ENCODE peak calls at places on chromosome 13, in six cellular contexts. One of them, this sample, is unnamed.

GRCh38 chr13:72255908-72256307 is 388.9 kb upstream of the DACH1 start:
- DNase-seq in RPMI7951: peak
- DNase-seq in GOT3: no peak
- DNase-seq in adrenal gland: peak
- DNase-seq in fibroblast of the aortic adventitia: no peak
- DNase-seq in GM18507: no peak
- DNase-seq in this sample: peak

GRCh38 chr13:24605923-24606372 is 74.3 kb upstream of the ATP12A start:
- DNase-seq in GOT3: no peak
- DNase-seq in RPMI7951: peak
- DNase-seq in GM18507: no peak
- DNase-seq in adrenal gland: no peak
- DNase-seq in fibroblast of the aortic adventitia: peak
- DNase-seq in this sample: peak

GRCh38 chr13:42038661-42039456 is 9.6 kb upstream of the DGKH start:
- DNase-seq in GM18507: no peak
- DNase-seq in fibroblast of the aortic adventitia: no peak
- DNase-seq in GOT3: no peak
- DNase-seq in adrenal gland: no peak
- DNase-seq in RPMI7951: peak
- DNase-seq in this sample: no peak

GRCh38 chr13:20001351-20001750 is 42.8 kb downstream of the ZMYM2 start:
- DNase-seq in GM18507: no peak
- DNase-seq in adrenal gland: no peak
- DNase-seq in fibroblast of the aortic adventitia: peak
- DNase-seq in GOT3: no peak
- DNase-seq in RPMI7951: no peak
- DNase-seq in this sample: peak

GRCh38 chr13:30881191-30881651 is 24.9 kb upstream of the MEDAG start:
- DNase-seq in GOT3: no peak
- DNase-seq in fibroblast of the aortic adventitia: peak
- DNase-seq in RPMI7951: no peak
- DNase-seq in GM18507: no peak
- DNase-seq in adrenal gland: peak
- DNase-seq in this sample: peak

GRCh38 chr13:45441633-45442032 is 23.1 kb upstream of the COG3 start:
- DNase-seq in GM18507: peak
- DNase-seq in adrenal gland: no peak
- DNase-seq in RPMI7951: peak
- DNase-seq in fibroblast of the aortic adventitia: peak
- DNase-seq in GOT3: no peak
- DNase-seq in this sample: peak

GRCh38 chr13:48653074-48654054 is at the start of gene CYSLTR2:
- DNase-seq in adrenal gland: no peak
- DNase-seq in GOT3: no peak
- DNase-seq in RPMI7951: peak
- DNase-seq in GM18507: no peak
- DNase-seq in fibroblast of the aortic adventitia: peak
- DNase-seq in this sample: peak

GRCh38 chr13:35891486-35891885 is 239.7 kb downstream of the DCLK1 start:
- DNase-seq in GOT3: no peak
- DNase-seq in GM18507: no peak
- DNase-seq in fibroblast of the aortic adventitia: no peak
- DNase-seq in adrenal gland: no peak
- DNase-seq in RPMI7951: no peak
- DNase-seq in this sample: no peak

GRCh38 chr13:51475727-51476521 is 23.1 kb upstream of the INTS6 start:
- DNase-seq in fibroblast of the aortic adventitia: peak
- DNase-seq in GOT3: no peak
- DNase-seq in GM18507: no peak
- DNase-seq in RPMI7951: no peak
- DNase-seq in adrenal gland: no peak
- DNase-seq in this sample: peak

GRCh38 chr13:27487776-27488175 is 37.4 kb upstream of the MTIF3 start:
- DNase-seq in adrenal gland: no peak
- DNase-seq in RPMI7951: no peak
- DNase-seq in GM18507: no peak
- DNase-seq in fibroblast of the aortic adventitia: peak
- DNase-seq in GOT3: no peak
- DNase-seq in this sample: no peak

GRCh38 chr13:63311587-63311986 is 1895.9 kb upstream of the PCDH20 start:
- DNase-seq in GOT3: no peak
- DNase-seq in GM18507: no peak
- DNase-seq in fibroblast of the aortic adventitia: no peak
- DNase-seq in RPMI7951: no peak
- DNase-seq in adrenal gland: no peak
- DNase-seq in this sample: no peak

GRCh38 chr13:98869408-98870090 is 108.3 kb downstream of the DOCK9 start:
- DNase-seq in GM18507: no peak
- DNase-seq in RPMI7951: peak
- DNase-seq in adrenal gland: peak
- DNase-seq in GOT3: no peak
- DNase-seq in fibroblast of the aortic adventitia: peak
- DNase-seq in this sample: peak

GRCh38 chr13:49904729-49905456 is 31.2 kb downstream of the SPRYD7 start:
- DNase-seq in fibroblast of the aortic adventitia: no peak
- DNase-seq in GOT3: no peak
- DNase-seq in GM18507: no peak
- DNase-seq in RPMI7951: no peak
- DNase-seq in adrenal gland: no peak
- DNase-seq in this sample: no peak

GRCh38 chr13:44142911-44143665 is 230.5 kb upstream of the SERP2 start:
- DNase-seq in GM18507: no peak
- DNase-seq in RPMI7951: peak
- DNase-seq in fibroblast of the aortic adventitia: peak
- DNase-seq in adrenal gland: no peak
- DNase-seq in GOT3: no peak
- DNase-seq in this sample: peak

GRCh38 chr13:110869805-110870706 is 44.8 kb downstream of the ANKRD10 start:
- DNase-seq in fibroblast of the aortic adventitia: peak
- DNase-seq in adrenal gland: peak
- DNase-seq in GM18507: no peak
- DNase-seq in RPMI7951: peak
- DNase-seq in GOT3: peak
- DNase-seq in this sample: peak

GRCh38 chr13:35596299-35596698 is 119.8 kb upstream of the MAB21L1 start:
- DNase-seq in adrenal gland: no peak
- DNase-seq in GM18507: no peak
- DNase-seq in GOT3: no peak
- DNase-seq in fibroblast of the aortic adventitia: no peak
- DNase-seq in RPMI7951: no peak
- DNase-seq in this sample: no peak

GRCh38 chr13:40058757-40059236 is 403.3 kb downstream of the COG6 start:
- DNase-seq in GOT3: no peak
- DNase-seq in adrenal gland: no peak
- DNase-seq in RPMI7951: no peak
- DNase-seq in GM18507: no peak
- DNase-seq in fibroblast of the aortic adventitia: no peak
- DNase-seq in this sample: peak

GRCh38 chr13:52002361-52002760 is 8.9 kb downstream of the ATP7B start:
- DNase-seq in GOT3: no peak
- DNase-seq in GM18507: no peak
- DNase-seq in RPMI7951: no peak
- DNase-seq in fibroblast of the aortic adventitia: no peak
- DNase-seq in adrenal gland: no peak
- DNase-seq in this sample: no peak

GRCh38 chr13:113490496-113491417 is at the start of gene DCUN1D2:
- DNase-seq in RPMI7951: peak
- DNase-seq in GM18507: peak
- DNase-seq in fibroblast of the aortic adventitia: peak
- DNase-seq in adrenal gland: peak
- DNase-seq in GOT3: peak
- DNase-seq in this sample: peak

GRCh38 chr13:20291037-20291436 is 58.9 kb upstream of the GJB6 start:
- DNase-seq in RPMI7951: no peak
- DNase-seq in GOT3: no peak
- DNase-seq in GM18507: no peak
- DNase-seq in adrenal gland: no peak
- DNase-seq in fibroblast of the aortic adventitia: no peak
- DNase-seq in this sample: no peak

GRCh38 chr13:80048802-80049201 is 292.1 kb downstream of the SPRY2 start:
- DNase-seq in RPMI7951: peak
- DNase-seq in adrenal gland: peak
- DNase-seq in GOT3: peak
- DNase-seq in GM18507: peak
- DNase-seq in fibroblast of the aortic adventitia: peak
- DNase-seq in this sample: peak

GRCh38 chr13:42369071-42369795 is 97.3 kb downstream of the AKAP11 start:
- DNase-seq in fibroblast of the aortic adventitia: no peak
- DNase-seq in adrenal gland: no peak
- DNase-seq in GOT3: no peak
- DNase-seq in RPMI7951: no peak
- DNase-seq in GM18507: no peak
- DNase-seq in this sample: no peak

GRCh38 chr13:19239114-19239860 is 57.7 kb upstream of the TUBA3C start:
- DNase-seq in adrenal gland: no peak
- DNase-seq in GM18507: no peak
- DNase-seq in GOT3: no peak
- DNase-seq in fibroblast of the aortic adventitia: no peak
- DNase-seq in RPMI7951: no peak
- DNase-seq in this sample: no peak

GRCh38 chr13:113761136-113761535 is 2.1 kb downstream of the TMEM255B start:
- DNase-seq in adrenal gland: no peak
- DNase-seq in GOT3: no peak
- DNase-seq in RPMI7951: no peak
- DNase-seq in GM18507: no peak
- DNase-seq in fibroblast of the aortic adventitia: no peak
- DNase-seq in this sample: no peak

GRCh38 chr13:50908371-50908770 is 1.2 kb upstream of the RNASEH2B start:
- DNase-seq in RPMI7951: no peak
- DNase-seq in fibroblast of the aortic adventitia: no peak
- DNase-seq in GM18507: no peak
- DNase-seq in adrenal gland: no peak
- DNase-seq in GOT3: no peak
- DNase-seq in this sample: no peak

GRCh38 chr13:110109140-110109783 is 197.7 kb downstream of the COL4A1 start:
- DNase-seq in adrenal gland: no peak
- DNase-seq in GOT3: no peak
- DNase-seq in GM18507: no peak
- DNase-seq in fibroblast of the aortic adventitia: no peak
- DNase-seq in RPMI7951: no peak
- DNase-seq in this sample: no peak

GRCh38 chr13:44848956-44849748 is 140.1 kb downstream of the NUFIP1 start:
- DNase-seq in fibroblast of the aortic adventitia: no peak
- DNase-seq in GOT3: no peak
- DNase-seq in RPMI7951: peak
- DNase-seq in GM18507: no peak
- DNase-seq in adrenal gland: no peak
- DNase-seq in this sample: no peak

GRCh38 chr13:80084086-80084676 is 256.7 kb downstream of the SPRY2 start:
- DNase-seq in RPMI7951: peak
- DNase-seq in GOT3: no peak
- DNase-seq in adrenal gland: no peak
- DNase-seq in GM18507: no peak
- DNase-seq in fibroblast of the aortic adventitia: peak
- DNase-seq in this sample: peak

GRCh38 chr13:26968431-26969335 is 202.9 kb downstream of the USP12 start:
- DNase-seq in GM18507: no peak
- DNase-seq in fibroblast of the aortic adventitia: peak
- DNase-seq in GOT3: no peak
- DNase-seq in adrenal gland: peak
- DNase-seq in RPMI7951: peak
- DNase-seq in this sample: no peak

GRCh38 chr13:19927117-19927734 is 31.3 kb upstream of the ZMYM2 start:
- DNase-seq in fibroblast of the aortic adventitia: peak
- DNase-seq in RPMI7951: peak
- DNase-seq in GOT3: no peak
- DNase-seq in GM18507: no peak
- DNase-seq in adrenal gland: no peak
- DNase-seq in this sample: peak

GRCh38 chr13:84430441-84430840 is 548.2 kb upstream of the SLITRK1 start:
- DNase-seq in fibroblast of the aortic adventitia: peak
- DNase-seq in adrenal gland: no peak
- DNase-seq in GM18507: no peak
- DNase-seq in RPMI7951: peak
- DNase-seq in GOT3: no peak
- DNase-seq in this sample: peak

GRCh38 chr13:44816701-44817684 is 172.3 kb downstream of the NUFIP1 start:
- DNase-seq in GM18507: no peak
- DNase-seq in GOT3: no peak
- DNase-seq in fibroblast of the aortic adventitia: no peak
- DNase-seq in RPMI7951: peak
- DNase-seq in adrenal gland: no peak
- DNase-seq in this sample: peak